ENCODE peak calls at places on chromosomes 7 and 10, in six cellular contexts. L is MM.1S, S is cardiac muscle cell, B is WERI-Rb-1, D is heart left ventricle, C is adrenal gland. N is an unnamed sample. For H3K9me3, the result is how much of the 10 kb centered on the place peaks cover.

GRCh38 chr7:2231992-2232765 is 566 bp downstream of the MAD1L1 start:
- DNase-seq in C (peak), D (no peak), L (peak), B (peak), S (no peak), N (peak)

GRCh38 chr10:72639441-72639873 is 13.6 kb upstream of the MICU1 start:
- DNase-seq in L (no peak), C (no peak), B (no peak), D (no peak), S (no peak), N (no peak)

GRCh38 chr10:59387951-59388431 is 25.6 kb upstream of the FAM13C start:
- DNase-seq in B (peak), D (no peak), L (no peak), C (peak), S (peak), N (no peak)

GRCh38 chr10:26798298-26798697 is 62.5 kb downstream of the ABI1 start:
- DNase-seq in S (no peak), D (no peak), B (no peak), L (peak), C (no peak), N (no peak)

GRCh38 chr7:100053201-100053600 is 3.6 kb downstream of the ZSCAN21 start:
- DNase-seq in C (peak), L (peak), D (no peak), S (peak), B (peak), N (peak)

GRCh38 chr7:150838965-150839650 is 13.2 kb upstream of the AOC1 start:
- DNase-seq in B (no peak), C (peak), D (no peak), S (no peak), L (no peak), N (no peak)

GRCh38 chr7:111082351-111082750 is 8.6 kb upstream of the LRRN3 start:
- DNase-seq in B (no peak), S (no peak), C (no peak), L (no peak), D (no peak), N (no peak)

GRCh38 chr10:97412891-97413304 is 11.8 kb upstream of the RRP12 start:
- DNase-seq in D (no peak), S (no peak), L (peak), B (no peak), C (no peak), N (no peak)

GRCh38 chr10:93280699-93281366 is 201.3 kb downstream of the MYOF start:
- DNase-seq in B (peak), D (no peak), C (no peak), S (no peak), L (no peak), N (no peak)

GRCh38 chr7:130793855-130794618 is 60.0 kb upstream of the KLF14 start:
- DNase-seq in D (no peak), S (peak), C (no peak), L (no peak), B (no peak), N (no peak)

GRCh38 chr10:36187382-36188042 is 545.4 kb upstream of the FZD8 start:
- DNase-seq in C (no peak), B (no peak), L (no peak), D (peak), S (no peak), N (no peak)

GRCh38 chr7:134613623-134614347 is 32.9 kb upstream of the BPGM start:
- DNase-seq in C (peak), L (no peak), D (no peak), B (no peak), S (peak), N (no peak)

GRCh38 chr7:65307651-65308299 is 65.9 kb upstream of the ZNF92 start:
- DNase-seq in S (peak), L (peak), B (peak), D (peak), C (peak), N (peak)

GRCh38 chr10:75972494-75973276 is 541.3 kb downstream of the LRMDA start:
- DNase-seq in B (no peak), C (peak), L (no peak), S (peak), D (no peak), N (no peak)

GRCh38 chr10:3132036-3133025 is 40.3 kb downstream of the PITRM1 start:
- DNase-seq in B (no peak), D (no peak), S (no peak), C (no peak), L (no peak), N (no peak)

GRCh38 chr7:95002726-95003125 is 95.3 kb downstream of the PPP1R9A start:
- DNase-seq in B (no peak), L (no peak), S (no peak), D (no peak), C (no peak), N (no peak)

GRCh38 chr7:18474944-18475343 is 20.6 kb upstream of the HDAC9 start:
- DNase-seq in B (no peak), S (no peak), L (no peak), D (no peak), C (no peak), N (no peak)

GRCh38 chr7:105581066-105581811 is at the start of gene EFCAB10:
- DNase-seq in C (peak), L (peak), S (peak), B (peak), D (peak), N (peak)

GRCh38 chr10:127892743-127893142 is at the start of gene CLRN3:
- DNase-seq in L (no peak), C (no peak), S (no peak), B (no peak), D (no peak), N (no peak)

GRCh38 chr7:100892364-100893317 is 3.0 kb downstream of the ACHE start:
- DNase-seq in D (peak), S (no peak), B (no peak), L (no peak), C (no peak), N (peak)

GRCh38 chr7:85529831-85530230 is 343.0 kb upstream of the SEMA3D start:
- DNase-seq in B (no peak), D (no peak), S (peak), C (no peak), L (no peak), N (no peak)

GRCh38 chr10:14397069-14397468 is 66.3 kb upstream of the FRMD4A start:
- DNase-seq in L (no peak), C (peak), S (peak), B (no peak), D (peak), N (no peak)

GRCh38 chr7:151327659-151328058 is 14.0 kb upstream of the NUB1 start:
- DNase-seq in S (no peak), L (no peak), C (no peak), D (no peak), B (no peak), N (no peak)

GRCh38 chr10:45495438-45496152 is 121.6 kb downstream of the ALOX5 start:
- DNase-seq in D (no peak), C (no peak), L (no peak), S (no peak), B (no peak), N (no peak)

DNA sequence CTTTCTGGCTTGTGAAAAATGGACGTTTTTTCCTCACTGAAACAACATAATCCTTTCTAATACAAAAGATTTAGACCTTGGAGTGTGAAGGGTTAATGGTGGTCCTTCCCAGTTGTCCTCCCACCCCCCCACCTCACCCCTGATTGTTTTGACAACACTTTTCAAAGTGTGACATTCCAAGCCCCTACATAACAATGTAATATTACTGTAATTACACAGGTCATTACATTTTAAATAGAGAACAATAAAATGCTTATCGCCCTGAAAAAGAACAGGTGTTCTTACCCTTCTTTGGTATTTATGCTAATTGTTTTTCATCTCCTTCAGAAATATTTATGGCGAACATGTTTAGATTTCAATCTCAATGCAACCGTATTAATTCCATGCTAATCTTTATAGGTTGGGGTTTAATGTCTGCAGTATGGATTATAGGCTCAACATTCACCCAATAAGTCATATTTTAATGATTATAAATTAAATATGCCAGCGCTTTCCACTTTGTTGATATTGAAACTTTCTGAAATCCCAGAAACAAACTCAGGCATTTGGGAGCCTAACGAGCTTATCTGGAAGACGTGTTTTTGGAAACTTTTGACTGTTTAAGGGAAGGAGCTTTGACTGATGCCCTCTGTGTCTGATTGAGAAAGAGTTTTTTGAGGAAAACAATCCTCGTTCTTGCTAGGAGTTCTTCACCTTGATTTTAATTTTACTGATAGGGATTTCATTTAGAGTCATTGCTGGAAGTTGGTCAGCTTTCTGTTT is 5.1 kb downstream of the TCF7L2 start:
- DNase-seq in L (no peak), C (no peak), D (no peak), S (no peak), B (no peak), N (no peak)
- H3K4me3 ChIP-seq in L (no peak), C (peak), D (peak), S (peak), B (no peak), N (no peak)

GRCh38 chr10:79103585-79103984 is 34.8 kb downstream of the ZMIZ1 start:
- DNase-seq in L (no peak), C (no peak), D (no peak), S (no peak), B (no peak), N (no peak)
- H3K27ac ChIP-seq in L (no peak), C (peak), D (peak), S (peak), B (no peak), N (no peak)

DNA sequence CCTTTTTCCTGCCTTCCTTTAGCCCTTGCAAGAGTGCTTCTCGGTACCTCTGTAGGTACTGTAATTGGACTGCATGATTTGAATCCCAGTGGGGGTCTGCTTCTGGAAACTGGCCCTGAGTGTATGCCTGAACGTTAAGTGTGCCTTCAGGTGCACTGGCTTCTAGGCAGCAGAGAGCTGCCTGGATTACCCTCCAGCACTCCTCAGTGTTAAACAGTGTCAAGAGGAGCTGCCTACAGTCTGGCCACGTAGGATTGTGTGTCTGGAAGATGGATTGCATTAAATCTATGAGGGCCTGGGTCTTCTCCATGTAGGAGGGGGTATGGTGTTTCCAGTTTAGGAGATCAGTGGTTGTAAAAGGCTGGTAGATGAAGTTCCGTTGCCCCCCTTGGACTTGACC is 103.7 kb downstream of the TRIM24 start:
- DNase-seq in S (no peak), D (no peak), C (no peak), B (no peak), L (no peak), N (no peak)
- H3K9me3 ChIP-seq in S (under half), D (under half), C (under half), B (under half), L (under half), N (under half)

GRCh38 chr10:67858971-67859370 is 21.0 kb upstream of the DNAJC12 start:
- DNase-seq in B (no peak), L (no peak), D (no peak), C (no peak), S (no peak), N (no peak)

GRCh38 chr10:67851229-67851628 is 13.2 kb upstream of the DNAJC12 start:
- DNase-seq in C (no peak), B (no peak), L (no peak), S (no peak), D (no peak), N (no peak)

GRCh38 chr10:67849331-67850011 is 11.5 kb upstream of the DNAJC12 start:
- DNase-seq in S (peak), L (peak), C (peak), B (peak), D (peak), N (peak)

GRCh38 chr10:67853512-67853911 is 15.5 kb upstream of the DNAJC12 start:
- DNase-seq in B (no peak), S (no peak), L (no peak), C (no peak), D (no peak), N (no peak)
- H3K4me3 ChIP-seq in B (no peak), S (no peak), L (no peak), C (no peak), D (no peak), N (no peak)

GRCh38 chr10:58243269-58243668 is 24.4 kb downstream of the IPMK start:
- DNase-seq in S (no peak), C (no peak), L (no peak), D (no peak), B (no peak), N (no peak)

GRCh38 chr10:58237014-58237830 is 30.5 kb downstream of the IPMK start:
- DNase-seq in L (no peak), C (no peak), D (no peak), B (no peak), S (peak), N (no peak)

GRCh38 chr10:58239561-58240169 is 28.0 kb downstream of the IPMK start:
- DNase-seq in D (no peak), B (no peak), S (no peak), L (no peak), C (no peak), N (no peak)

GRCh38 chr10:58240531-58240930 is 27.2 kb downstream of the IPMK start:
- DNase-seq in B (no peak), L (no peak), S (peak), C (no peak), D (no peak), N (no peak)

DNA sequence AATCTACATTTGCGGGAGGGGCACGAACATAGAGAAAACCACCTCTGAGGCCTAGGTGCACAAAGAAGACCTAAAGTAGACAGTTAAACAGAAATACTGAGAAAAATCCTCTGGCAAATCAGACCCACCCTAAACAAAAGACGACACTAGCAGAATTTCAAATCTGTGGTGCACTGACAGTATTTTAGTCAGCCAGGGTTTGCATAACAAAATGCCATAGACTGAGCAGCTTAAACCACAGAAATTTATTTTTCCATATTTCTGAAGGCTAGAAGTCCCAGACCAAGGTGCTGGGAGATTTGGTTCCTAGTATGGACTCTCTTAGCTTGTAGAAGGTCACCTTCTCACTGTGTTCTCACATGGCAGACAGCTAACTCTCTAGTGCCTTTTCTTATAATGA is 26.3 kb downstream of the IPMK start:
- DNase-seq in B (no peak), L (no peak), C (no peak), D (no peak), S (peak), N (no peak)
- H3K27ac ChIP-seq in B (no peak), L (no peak), C (no peak), D (no peak), S (no peak), N (no peak)

N was measured in CD4-positive, alpha-beta memory T cell.